ENCODE peak calls at places on chromosomes 5 and 9, in ten cellular contexts. Z is AG10803, R is IMR-90, L is cardiac fibroblast, C is endothelial cell, A is upper lobe of right lung, U is heart left ventricle, J is uterus, S is lower leg skin, G is NB4. W is an unnamed sample.

GRCh38 chr5:32833127-32833526 is 122.0 kb downstream of the NPR3 start:
- DNase-seq in C (no peak), L (no peak), Z (no peak), R (no peak), A (no peak), S (no peak), U (no peak), J (no peak), G (no peak), W (no peak)

GRCh38 chr9:124359426-124359825 is 55.8 kb downstream of the PSMB7 start:
- DNase-seq in A (no peak), C (no peak), G (no peak), J (no peak), R (no peak), L (no peak), U (no peak), S (peak), Z (no peak), W (no peak)

GRCh38 chr5:14810941-14811573 is 60.5 kb downstream of the ANKH start:
- DNase-seq in Z (no peak), S (no peak), A (no peak), G (peak), U (no peak), J (no peak), L (no peak), R (no peak), C (no peak), W (no peak)

GRCh38 chr9:91162311-91162710 is 199.4 kb downstream of the AUH start:
- DNase-seq in S (no peak), L (peak), R (peak), U (no peak), G (peak), Z (no peak), C (no peak), J (no peak), A (no peak), W (no peak)

GRCh38 chr9:96553070-96553469 is 66.6 kb downstream of the CDC14B start:
- DNase-seq in U (no peak), G (no peak), L (peak), S (no peak), J (no peak), C (no peak), R (peak), A (no peak), Z (peak), W (no peak)

GRCh38 chr9:117555964-117556629 is 141.2 kb upstream of the ASTN2 start:
- DNase-seq in Z (peak), J (no peak), A (peak), U (peak), C (peak), S (peak), L (peak), G (peak), R (no peak), W (peak)

GRCh38 chr5:124642148-124642547 is 104.3 kb downstream of the ZNF608 start:
- DNase-seq in L (no peak), S (no peak), J (no peak), Z (no peak), A (no peak), R (no peak), C (no peak), U (no peak), G (no peak), W (no peak)

GRCh38 chr5:50667653-50668403 is 1.4 kb downstream of the PARP8 start:
- DNase-seq in A (peak), Z (peak), S (peak), J (peak), G (peak), L (peak), C (peak), R (peak), U (peak), W (peak)

GRCh38 chr5:61290815-61291214 is 41.2 kb upstream of the ZSWIM6 start:
- DNase-seq in U (no peak), S (no peak), C (no peak), L (peak), J (no peak), Z (no peak), R (no peak), A (no peak), G (no peak), W (no peak)

GRCh38 chr9:93366119-93366447 is 85.4 kb upstream of the FAM120A start:
- DNase-seq in S (no peak), G (no peak), J (no peak), Z (no peak), C (no peak), R (no peak), A (no peak), U (no peak), L (no peak), W (no peak)

GRCh38 chr9:83220737-83221136 is 157.8 kb upstream of the RASEF start:
- DNase-seq in J (no peak), L (peak), S (no peak), G (no peak), C (no peak), A (no peak), Z (peak), R (peak), U (no peak), W (no peak)

GRCh38 chr9:33129886-33130284 is 37.3 kb downstream of the B4GALT1 start:
- DNase-seq in Z (no peak), U (no peak), A (no peak), C (no peak), G (peak), S (no peak), J (no peak), L (no peak), R (no peak), W (no peak)

GRCh38 chr5:99061711-99062110 is 132.9 kb upstream of the CHD1 start:
- DNase-seq in R (peak), C (no peak), A (no peak), J (no peak), L (peak), S (no peak), Z (peak), U (no peak), G (peak), W (no peak)

GRCh38 chr5:14915291-14915976 is 43.9 kb upstream of the ANKH start:
- DNase-seq in S (no peak), R (peak), G (no peak), A (no peak), J (no peak), L (peak), U (no peak), Z (no peak), C (no peak), W (no peak)

GRCh38 chr5:176724472-176724871 is 77.2 kb downstream of the TSPAN17 start:
- DNase-seq in R (no peak), C (no peak), J (no peak), G (no peak), A (no peak), L (no peak), U (no peak), Z (no peak), S (no peak), W (no peak)

GRCh38 chr5:173397531-173397930 is 69.3 kb upstream of the STC2 start:
- DNase-seq in C (no peak), J (no peak), A (no peak), G (peak), Z (peak), L (no peak), R (no peak), S (no peak), U (no peak), W (no peak)

GRCh38 chr5:91373016-91373415 is 10.1 kb downstream of the ARRDC3 start:
- DNase-seq in S (no peak), L (peak), Z (no peak), G (no peak), R (no peak), U (no peak), C (no peak), A (no peak), J (no peak), W (no peak)

GRCh38 chr9:117169089-117169488 is 245.8 kb downstream of the ASTN2 start:
- DNase-seq in J (no peak), L (no peak), C (no peak), A (no peak), S (no peak), G (no peak), U (no peak), Z (no peak), R (no peak), W (peak)

GRCh38 chr5:140261403-140262171 is 41.3 kb downstream of the PFDN1 start:
- DNase-seq in S (peak), J (peak), A (peak), C (no peak), L (peak), R (peak), Z (peak), G (peak), U (peak), W (peak)

DNA sequence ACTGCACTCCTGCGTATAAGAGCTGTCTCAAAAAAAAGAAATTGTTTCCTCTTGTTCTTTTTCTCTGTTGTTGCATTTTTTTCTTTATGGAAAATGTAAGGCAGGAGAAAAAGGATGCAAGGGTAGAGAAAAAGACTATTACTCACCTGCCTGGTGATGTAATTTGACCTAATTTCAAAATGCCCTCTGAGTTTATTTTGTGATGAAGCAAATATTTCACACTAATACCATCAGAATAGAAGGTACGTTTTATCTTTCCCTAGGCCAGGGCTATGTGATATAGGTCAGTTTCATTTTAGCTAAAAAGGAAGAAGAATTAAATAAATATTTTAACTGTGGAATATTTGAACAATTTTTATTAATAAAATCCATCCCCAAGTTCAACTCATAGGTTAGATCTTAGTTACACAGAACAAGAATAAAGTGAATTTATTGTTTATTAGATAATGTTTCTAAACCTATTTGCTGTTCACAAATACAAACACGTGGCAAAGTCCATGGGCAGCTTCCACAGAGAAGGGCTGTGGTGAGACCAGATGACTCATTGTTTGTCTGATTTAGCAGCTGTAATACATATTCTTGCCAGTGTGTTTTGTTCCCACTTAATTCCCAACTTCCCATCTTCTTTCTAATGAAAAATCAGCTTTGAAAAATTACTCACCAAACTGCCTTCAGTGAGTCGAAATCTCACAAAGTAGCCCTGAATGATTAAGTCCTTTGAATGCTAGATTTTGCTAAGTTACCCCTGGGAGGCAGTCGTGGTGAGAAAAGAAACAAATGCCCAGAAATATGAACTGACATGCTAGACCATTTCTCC is 52.8 kb upstream of the CCDC112 start:
- DNase-seq in G (peak), L (peak), S (peak), U (no peak), A (no peak), R (peak), J (peak), C (no peak), Z (peak), W (peak)
- TF ChIP-seq CTCF in G (no peak), L (peak), S (no peak), U (no peak), A (no peak), R (no peak), J (no peak), C (no peak), Z (peak), W (no peak)

GRCh38 chr9:131276107-131276888 is at the start of gene FAM78A:
- DNase-seq in J (no peak), U (peak), G (peak), R (no peak), L (peak), Z (peak), S (no peak), C (peak), A (peak), W (no peak)

GRCh38 chr9:131278421-131279111 is 2.3 kb upstream of the FAM78A start:
- DNase-seq in L (no peak), Z (no peak), R (no peak), G (no peak), U (no peak), A (no peak), J (no peak), C (no peak), S (no peak), W (no peak)

GRCh38 chr9:131277673-131278420 is 1.5 kb upstream of the FAM78A start:
- DNase-seq in C (peak), L (peak), J (peak), U (peak), G (peak), R (peak), A (peak), Z (peak), S (peak), W (peak)

GRCh38 chr9:131275332-131276106 is 791 bp downstream of the FAM78A start:
- DNase-seq in U (peak), G (peak), C (peak), R (no peak), S (no peak), L (no peak), J (no peak), A (no peak), Z (no peak), W (no peak)

DNA sequence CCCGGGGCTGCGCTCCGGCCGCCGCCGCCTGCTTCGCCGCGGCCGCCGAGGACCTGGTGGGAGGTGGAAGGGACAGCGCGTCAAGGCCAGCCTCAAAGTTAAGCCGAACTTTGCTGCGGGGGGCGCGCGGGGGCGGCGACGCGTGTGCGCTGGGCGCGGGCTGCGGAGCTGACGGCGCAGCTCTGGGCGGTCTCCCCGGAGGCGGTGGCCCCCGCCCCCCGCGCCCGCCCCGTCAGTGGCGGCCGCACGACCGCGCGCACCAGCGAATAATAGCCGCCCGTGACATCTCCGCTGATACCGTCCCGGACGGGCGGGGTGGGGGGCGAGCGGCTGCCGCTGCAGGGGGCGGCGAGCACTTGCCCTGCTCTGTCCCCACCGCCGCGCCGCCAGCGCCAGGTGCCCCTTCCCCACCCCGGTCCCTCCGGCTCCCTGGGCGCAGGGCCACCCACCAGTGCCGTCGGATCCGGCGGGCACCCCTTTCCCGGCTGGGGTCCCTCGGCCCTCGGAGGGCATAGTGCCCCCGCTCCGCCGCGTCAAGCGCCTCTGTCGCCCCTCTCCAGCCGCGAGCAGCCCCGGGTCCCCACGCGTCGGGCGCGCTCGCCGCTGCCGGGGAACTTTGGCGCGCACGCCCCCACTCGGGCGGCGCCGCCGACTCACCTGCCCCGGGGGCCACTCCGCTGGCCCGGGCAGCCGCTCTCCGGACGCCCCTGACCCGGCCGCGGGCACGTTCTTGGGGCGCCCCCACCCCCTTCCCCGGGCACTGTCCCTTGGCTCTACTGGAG is 772 bp upstream of the FAM78A start:
- DNase-seq in Z (no peak), R (no peak), U (no peak), S (no peak), J (no peak), G (peak), C (no peak), L (no peak), A (no peak), W (no peak)
- TF ChIP-seq CTCF in Z (no peak), R (no peak), U (no peak), S (no peak), J (no peak), G (no peak), C (no peak), L (no peak), A (no peak), W (no peak)

GRCh38 chr5:8954801-8955200 is 591.1 kb downstream of the SEMA5A start:
- DNase-seq in A (no peak), Z (no peak), C (no peak), J (no peak), R (no peak), G (no peak), U (no peak), S (no peak), L (peak), W (no peak)
- TF ChIP-seq CTCF in A (no peak), Z (peak), C (no peak), J (no peak), R (peak), G (no peak), U (no peak), S (no peak), L (peak), W (no peak)

GRCh38 chr9:133458643-133459312 is 1.0 kb upstream of the CACFD1 start:
- DNase-seq in A (no peak), G (peak), S (no peak), L (no peak), Z (no peak), R (no peak), U (no peak), J (no peak), C (no peak), W (no peak)
- TF ChIP-seq CTCF in A (no peak), G (no peak), S (no peak), L (no peak), Z (no peak), R (no peak), U (no peak), J (no peak), C (no peak), W (no peak)

DNA sequence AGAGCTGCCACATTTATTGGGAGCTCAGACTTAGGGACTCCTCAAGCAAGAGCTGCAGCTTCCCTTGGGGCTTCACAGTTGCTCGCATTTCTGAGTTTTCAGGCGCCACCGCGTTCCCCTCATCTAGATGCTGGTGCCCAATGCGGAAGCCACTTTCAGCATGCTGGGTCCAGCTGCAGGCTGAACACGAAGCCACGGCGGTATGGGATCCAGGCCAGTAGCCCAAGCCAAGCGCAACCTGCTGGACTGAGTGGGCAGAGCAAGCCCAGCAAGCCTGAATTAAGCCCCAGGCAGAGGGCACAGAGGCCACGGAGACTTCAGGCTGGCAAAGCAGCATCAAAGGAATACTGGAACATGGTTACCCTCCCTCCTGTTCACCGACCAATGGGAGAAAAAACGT is 391.5 kb downstream of the HTR1A start:
- DNase-seq in A (no peak), S (no peak), L (no peak), U (no peak), Z (no peak), J (no peak), R (no peak), C (no peak), G (no peak), W (no peak)
- TF ChIP-seq CTCF in A (no peak), S (no peak), L (no peak), U (no peak), Z (no peak), J (no peak), R (no peak), C (no peak), G (no peak), W (no peak)

GRCh38 chr5:113425909-113426308 is 8.9 kb downstream of the TSSK1B start:
- DNase-seq in Z (no peak), L (no peak), J (no peak), A (no peak), U (peak), S (no peak), G (no peak), C (no peak), R (no peak), W (no peak)

GRCh38 chr5:113433071-113433470 is 1.7 kb downstream of the TSSK1B start:
- DNase-seq in C (no peak), R (no peak), U (no peak), G (no peak), J (no peak), Z (no peak), A (no peak), L (no peak), S (no peak), W (no peak)

DNA sequence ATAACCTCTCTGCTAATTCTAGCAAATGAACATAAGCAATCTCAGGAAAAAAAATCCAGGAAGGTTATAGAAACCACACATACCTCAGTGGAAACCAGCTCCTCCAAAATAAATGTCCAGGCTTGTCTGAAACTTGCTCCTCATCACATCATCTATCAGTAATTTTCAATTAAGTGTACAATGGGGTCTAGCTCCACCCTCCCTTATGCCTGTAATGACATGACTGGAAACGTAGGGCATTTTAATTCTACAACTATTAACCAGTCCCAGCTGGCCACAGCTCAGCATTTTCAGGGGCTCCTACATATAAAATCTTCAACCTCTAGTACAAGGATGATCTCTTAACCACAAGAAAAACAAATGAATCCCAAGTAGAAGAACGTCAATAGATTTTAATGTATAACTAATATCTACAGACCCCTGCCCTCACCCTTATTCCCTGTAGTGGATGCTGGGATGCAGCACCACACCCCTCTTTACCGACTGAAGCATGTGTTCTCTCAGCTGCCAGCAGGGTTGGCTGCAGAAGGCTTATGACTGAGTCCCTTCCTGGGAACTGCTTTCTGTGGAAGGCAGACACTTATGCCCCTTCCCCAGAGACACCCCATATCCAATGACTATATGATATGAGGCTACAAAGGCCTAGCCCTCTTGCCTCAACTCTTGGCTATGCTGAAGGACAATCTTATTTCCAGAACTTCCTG is 6.8 kb downstream of the TSSK1B start:
- DNase-seq in R (no peak), C (no peak), S (no peak), J (no peak), A (no peak), L (no peak), G (no peak), Z (no peak), U (no peak), W (no peak)
- TF ChIP-seq CTCF in R (no peak), C (no peak), S (no peak), J (no peak), A (no peak), L (no peak), G (no peak), Z (no peak), U (no peak), W (no peak)

DNA sequence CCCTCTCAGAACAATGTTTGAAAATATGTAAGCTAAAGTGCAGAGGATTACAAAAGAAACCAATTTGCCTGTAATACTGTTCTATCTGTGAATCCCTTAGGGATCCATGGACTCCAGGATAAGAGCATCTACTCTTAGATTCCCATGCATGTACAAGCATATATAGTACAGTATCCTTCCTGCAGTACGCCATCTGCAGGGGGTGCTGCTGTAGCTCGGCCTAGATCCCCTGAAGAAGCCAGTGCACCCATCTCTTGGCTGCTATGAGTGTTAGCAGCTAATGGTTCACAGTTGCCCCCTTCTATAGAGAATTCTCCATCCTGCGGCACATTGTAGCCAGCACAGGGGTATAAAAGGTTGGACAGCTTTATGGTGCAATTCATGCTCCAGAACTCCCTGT is 61.8 kb upstream of the SLC30A5 start:
- DNase-seq in R (no peak), G (peak), S (no peak), U (no peak), L (no peak), C (no peak), J (no peak), Z (no peak), A (no peak), W (peak)
- TF ChIP-seq CTCF in R (no peak), G (peak), S (no peak), U (no peak), L (peak), C (no peak), J (no peak), Z (no peak), A (no peak), W (peak)